ENCODE peak calls at places on chromosomes 2 and 18, in eight cellular contexts. M is NCI-H2171 treated with DMSO at 0.1 percent for 48 hours; T is stimulated activated CD4-positive, alpha-beta T cell treated with anti-CD3 and anti-CD28 coated beads, Interleukin-15, amount 100 ng/mL, for 1 hour; O is smooth muscle cell of the brain vasculature; B is stomach; J is NCI-H510A; D is HEK293T; R is neural progenitor cell. F is an unnamed sample.

GRCh38 chr2:148338544-148338943 is 306.0 kb upstream of the EPC2 start:
- DNase-seq in T (no peak), D (no peak), J (no peak), B (no peak), O (no peak), M (no peak), R (no peak), F (peak)

GRCh38 chr18:63299837-63300787 is 19.5 kb downstream of the BCL2 start:
- DNase-seq in J (no peak), O (no peak), M (no peak), T (no peak), R (no peak), D (no peak), B (no peak), F (no peak)

GRCh38 chr2:118177932-118178331 is 89.7 kb downstream of the INSIG2 start:
- DNase-seq in T (no peak), R (no peak), O (no peak), M (no peak), B (no peak), J (no peak), D (no peak), F (no peak)

GRCh38 chr2:199875400-199875799 is 24.4 kb upstream of the FTCDNL1 start:
- DNase-seq in M (no peak), J (no peak), R (no peak), D (no peak), T (no peak), O (no peak), B (no peak), F (no peak)

GRCh38 chr2:95060446-95061118 is 35.1 kb downstream of the MAL start:
- DNase-seq in D (no peak), T (no peak), B (no peak), O (no peak), J (no peak), R (no peak), M (no peak), F (no peak)

GRCh38 chr18:36441872-36442271 is 144.4 kb downstream of the FHOD3 start:
- DNase-seq in T (no peak), B (no peak), M (no peak), O (no peak), D (no peak), R (no peak), J (no peak), F (peak)

GRCh38 chr2:221283896-221284295 is 288.2 kb downstream of the EPHA4 start:
- DNase-seq in D (no peak), T (no peak), O (no peak), J (no peak), B (no peak), R (no peak), M (no peak), F (no peak)

GRCh38 chr2:177264209-177264538 is 353 bp downstream of the NFE2L2 start:
- DNase-seq in B (peak), T (no peak), R (peak), O (no peak), D (no peak), J (no peak), M (no peak), F (no peak)

GRCh38 chr2:200095436-200095835 is 140.1 kb downstream of the MAIP1 start:
- DNase-seq in M (no peak), T (no peak), R (no peak), J (no peak), D (no peak), B (no peak), O (no peak), F (no peak)

GRCh38 chr2:8303322-8303832 is 378.5 kb upstream of the ID2 start:
- DNase-seq in B (peak), M (no peak), O (no peak), D (no peak), R (no peak), J (no peak), T (peak), F (no peak)

GRCh38 chr18:48580782-48581181 is 42.0 kb downstream of the CTIF start:
- DNase-seq in D (no peak), M (no peak), T (no peak), R (peak), B (no peak), O (no peak), J (no peak), F (peak)

GRCh38 chr18:32252461-32252860 is 62.6 kb downstream of the MEP1B start:
- DNase-seq in D (no peak), J (no peak), R (no peak), T (no peak), B (no peak), O (no peak), M (no peak), F (no peak)

GRCh38 chr18:13989209-13989608 is 73.9 kb upstream of the MC2R start:
- DNase-seq in T (no peak), D (no peak), B (no peak), O (no peak), R (no peak), J (no peak), M (no peak), F (no peak)

GRCh38 chr2:179805001-179805400 is 56.4 kb downstream of the ZNF385B start:
- DNase-seq in R (no peak), O (no peak), T (no peak), M (peak), B (no peak), D (no peak), J (no peak), F (no peak)

GRCh38 chr2:106579750-106580197 is 92.6 kb downstream of the CD8B2 start:
- DNase-seq in T (no peak), J (no peak), B (no peak), M (no peak), O (no peak), R (no peak), D (no peak), F (no peak)

GRCh38 chr2:62501794-62502500 is 4.0 kb downstream of the TMEM17 start:
- DNase-seq in T (no peak), M (no peak), R (no peak), D (no peak), O (no peak), B (no peak), J (no peak), F (peak)

GRCh38 chr18:40159141-40160017 is 1795.7 kb upstream of the PIK3C3 start:
- DNase-seq in B (no peak), O (peak), J (no peak), M (peak), R (peak), D (peak), T (no peak), F (peak)

GRCh38 chr2:53572696-53573095 is 194.9 kb upstream of the CHAC2 start:
- DNase-seq in M (no peak), O (no peak), T (no peak), B (no peak), D (no peak), R (no peak), J (no peak), F (no peak)

GRCh38 chr2:239311132-239312040 is 89.4 kb downstream of the HDAC4 start:
- DNase-seq in D (no peak), O (no peak), R (no peak), T (no peak), B (peak), M (no peak), J (peak), F (peak)